ENCODE peak calls at places on chromosomes 11 and 22, in seven cellular contexts. One of them, this sample, is unnamed.

GRCh38 chr11:118002541-118003019 is 16.4 kb downstream of the IL10RA start:
- DNase-seq in ELR: no peak
- DNase-seq in GM10248: no peak
- DNase-seq in pancreas: peak; percentile 23
- DNase-seq in osteocyte: no peak
- DNase-seq in hepatic stellate cell: no peak
- DNase-seq in dermis blood vessel endothelial cell: no peak
- DNase-seq in this sample: peak; percentile 63

GRCh38 chr22:43848366-43849171 is 13.7 kb downstream of the SULT4A1 start:
- DNase-seq in osteocyte: no peak
- DNase-seq in ELR: peak; percentile 24
- DNase-seq in pancreas: peak; percentile 36
- DNase-seq in dermis blood vessel endothelial cell: peak; percentile 43
- DNase-seq in hepatic stellate cell: peak; percentile 43
- DNase-seq in GM10248: no peak
- DNase-seq in this sample: no peak

GRCh38 chr11:94455861-94456260 is 37.8 kb downstream of the MRE11 start:
- DNase-seq in osteocyte: no peak
- DNase-seq in GM10248: no peak
- DNase-seq in hepatic stellate cell: no peak
- DNase-seq in pancreas: peak; percentile 13
- DNase-seq in dermis blood vessel endothelial cell: no peak
- DNase-seq in ELR: no peak
- DNase-seq in this sample: no peak

GRCh38 chr22:38180841-38181452 is 683 bp downstream of the PLA2G6 start:
- DNase-seq in pancreas: no peak
- DNase-seq in GM10248: no peak
- DNase-seq in ELR: peak; percentile 21
- DNase-seq in osteocyte: no peak
- DNase-seq in hepatic stellate cell: no peak
- DNase-seq in dermis blood vessel endothelial cell: peak; percentile 67
- DNase-seq in this sample: no peak

GRCh38 chr11:125382211-125382807 is 113.8 kb downstream of the FEZ1 start:
- DNase-seq in ELR: no peak
- DNase-seq in dermis blood vessel endothelial cell: no peak
- DNase-seq in pancreas: no peak
- DNase-seq in GM10248: no peak
- DNase-seq in osteocyte: no peak
- DNase-seq in hepatic stellate cell: no peak
- DNase-seq in this sample: no peak

GRCh38 chr11:15093432-15093831 is 20.0 kb downstream of the CALCB start:
- DNase-seq in GM10248: no peak
- DNase-seq in hepatic stellate cell: no peak
- DNase-seq in osteocyte: no peak
- DNase-seq in pancreas: no peak
- DNase-seq in ELR: no peak
- DNase-seq in dermis blood vessel endothelial cell: no peak
- DNase-seq in this sample: no peak

GRCh38 chr11:20007386-20007785 is 152.9 kb downstream of the DBX1 start:
- DNase-seq in osteocyte: no peak
- DNase-seq in dermis blood vessel endothelial cell: no peak
- DNase-seq in hepatic stellate cell: no peak
- DNase-seq in ELR: no peak
- DNase-seq in pancreas: peak; percentile 45
- DNase-seq in GM10248: no peak
- DNase-seq in this sample: no peak

GRCh38 chr11:28168718-28169117 is 60.5 kb downstream of the METTL15 start:
- DNase-seq in ELR: no peak
- DNase-seq in hepatic stellate cell: no peak
- DNase-seq in osteocyte: no peak
- DNase-seq in dermis blood vessel endothelial cell: no peak
- DNase-seq in GM10248: no peak
- DNase-seq in pancreas: no peak
- DNase-seq in this sample: no peak

GRCh38 chr11:134471341-134472187 is 59.5 kb upstream of the B3GAT1 start:
- DNase-seq in ELR: no peak
- DNase-seq in osteocyte: no peak
- DNase-seq in dermis blood vessel endothelial cell: no peak
- DNase-seq in pancreas: no peak
- DNase-seq in GM10248: no peak
- DNase-seq in hepatic stellate cell: no peak
- DNase-seq in this sample: no peak

GRCh38 chr11:46112961-46113617 is 8.2 kb downstream of the PHF21A start:
- DNase-seq in dermis blood vessel endothelial cell: peak; percentile 75
- DNase-seq in ELR: peak; percentile 86
- DNase-seq in pancreas: peak; percentile 31
- DNase-seq in hepatic stellate cell: peak; percentile 34
- DNase-seq in GM10248: peak; percentile 49
- DNase-seq in osteocyte: no peak
- DNase-seq in this sample: no peak

GRCh38 chr11:68229601-68230000 is 16.5 kb upstream of the KMT5B start:
- DNase-seq in dermis blood vessel endothelial cell: no peak
- DNase-seq in osteocyte: no peak
- DNase-seq in ELR: no peak
- DNase-seq in hepatic stellate cell: no peak
- DNase-seq in pancreas: no peak
- DNase-seq in GM10248: no peak
- DNase-seq in this sample: no peak

GRCh38 chr11:67099841-67100324 is 19.2 kb upstream of the KDM2A start:
- DNase-seq in dermis blood vessel endothelial cell: no peak
- DNase-seq in ELR: no peak
- DNase-seq in GM10248: peak; percentile 65
- DNase-seq in pancreas: no peak
- DNase-seq in osteocyte: no peak
- DNase-seq in hepatic stellate cell: no peak
- DNase-seq in this sample: no peak

GRCh38 chr22:37681556-37682049 is 4.5 kb upstream of the NOL12 start:
- DNase-seq in pancreas: peak; percentile 84
- DNase-seq in dermis blood vessel endothelial cell: peak; percentile 86
- DNase-seq in hepatic stellate cell: peak; percentile 75
- DNase-seq in GM10248: peak; percentile 83
- DNase-seq in ELR: peak; percentile 88
- DNase-seq in osteocyte: peak; percentile 89
- DNase-seq in this sample: peak; percentile 84

GRCh38 chr11:114275295-114275694 is 20.9 kb upstream of the NNMT start:
- DNase-seq in hepatic stellate cell: no peak
- DNase-seq in pancreas: no peak
- DNase-seq in dermis blood vessel endothelial cell: no peak
- DNase-seq in GM10248: no peak
- DNase-seq in osteocyte: peak; percentile 30
- DNase-seq in ELR: no peak
- DNase-seq in this sample: peak; percentile 18

GRCh38 chr11:112302226-112302868 is 41.7 kb upstream of the PLET1 start:
- DNase-seq in dermis blood vessel endothelial cell: no peak
- DNase-seq in hepatic stellate cell: no peak
- DNase-seq in ELR: peak; percentile 4
- DNase-seq in GM10248: no peak
- DNase-seq in osteocyte: no peak
- DNase-seq in pancreas: no peak
- DNase-seq in this sample: no peak

GRCh38 chr22:32389685-32390084 is 22.4 kb downstream of the RTCB start:
- DNase-seq in pancreas: no peak
- DNase-seq in GM10248: no peak
- DNase-seq in osteocyte: no peak
- DNase-seq in dermis blood vessel endothelial cell: peak; percentile 56
- DNase-seq in ELR: peak; percentile 25
- DNase-seq in hepatic stellate cell: no peak
- DNase-seq in this sample: no peak

GRCh38 chr11:120212926-120213325 is 2.1 kb downstream of the OAF start:
- DNase-seq in ELR: peak; percentile 10
- DNase-seq in hepatic stellate cell: no peak
- DNase-seq in pancreas: no peak
- DNase-seq in dermis blood vessel endothelial cell: no peak
- DNase-seq in GM10248: no peak
- DNase-seq in osteocyte: no peak
- DNase-seq in this sample: no peak

This sample was measured in ecto neural progenitor cell.